ENCODE peak calls at places on chromosome 5, in four cellular contexts. N, H, O and K are unnamed samples.

GRCh38 chr5:149409268-149409948 is 30.3 kb upstream of the IL17B start:
- DNase-seq in O (no peak), N (peak), H (no peak), K (no peak)

GRCh38 chr5:31106742-31107546 is 86.5 kb upstream of the CDH6 start:
- DNase-seq in N (no peak), H (no peak), O (peak), K (no peak)

GRCh38 chr5:124546643-124547042 is 199.8 kb downstream of the ZNF608 start:
- DNase-seq in N (no peak), H (no peak), O (peak), K (no peak)

GRCh38 chr5:177552839-177553455 is 1.4 kb downstream of the FAM193B start:
- DNase-seq in O (peak), N (no peak), H (no peak), K (no peak)

GRCh38 chr5:103894882-103895281 is 332.3 kb upstream of the NUDT12 start:
- DNase-seq in O (no peak), N (no peak), H (no peak), K (peak)

GRCh38 chr5:110625376-110625999 is 101.0 kb downstream of the TMEM232 start:
- DNase-seq in N (no peak), O (peak), H (no peak), K (no peak)

GRCh38 chr5:69432412-69433206 is 17.7 kb downstream of the MARVELD2 start:
- DNase-seq in O (no peak), N (no peak), H (no peak), K (no peak)

GRCh38 chr5:65102501-65102825 is 333.7 kb downstream of the CWC27 start:
- DNase-seq in N (no peak), H (no peak), O (no peak), K (no peak)

GRCh38 chr5:65412842-65413241 is 68.9 kb downstream of the ADAMTS6 start:
- DNase-seq in H (no peak), O (no peak), N (no peak), K (no peak)

GRCh38 chr5:142826093-142826492 is 55.9 kb downstream of the ARHGAP26 start:
- DNase-seq in N (no peak), O (no peak), H (no peak), K (no peak)

GRCh38 chr5:106894964-106895363 is 775.8 kb downstream of the EFNA5 start:
- DNase-seq in O (peak), N (no peak), H (no peak), K (peak)

GRCh38 chr5:181069767-181070491 is 29.9 kb downstream of the BTNL9 start:
- DNase-seq in N (no peak), O (no peak), H (no peak), K (no peak)
- H3K4me3 ChIP-seq in N (no peak), O (no peak), H (no peak), K (no peak)

GRCh38 chr5:175275748-175276147 is 168.2 kb downstream of the DRD1 start:
- DNase-seq in N (no peak), O (no peak), H (no peak), K (no peak)

GRCh38 chr5:175281257-175281656 is 162.7 kb downstream of the DRD1 start:
- DNase-seq in H (no peak), O (no peak), N (no peak), K (no peak)

GRCh38 chr5:175282611-175283225 is 161.3 kb downstream of the DRD1 start:
- DNase-seq in O (no peak), H (no peak), N (no peak), K (no peak)

GRCh38 chr5:175281714-175282113 is 162.3 kb downstream of the DRD1 start:
- DNase-seq in H (no peak), O (no peak), N (no peak), K (no peak)

GRCh38 chr5:175279506-175279905 is 164.5 kb downstream of the DRD1 start:
- DNase-seq in N (no peak), H (no peak), O (no peak), K (no peak)
- H3K4me3 ChIP-seq in N (no peak), H (no peak), O (no peak), K (no peak)

GRCh38 chr5:41509399-41510175 is 814 bp downstream of the PLCXD3 start:
- DNase-seq in H (no peak), O (no peak), N (no peak), K (no peak)
- H3K4me3 ChIP-seq in H (no peak), O (no peak), N (no peak), K (peak)

GRCh38 chr5:170634236-170634990 is 130.6 kb downstream of the KCNIP1 start:
- DNase-seq in N (no peak), H (no peak), O (peak), K (no peak)
- H3K4me3 ChIP-seq in N (no peak), H (no peak), O (no peak), K (no peak)